ENCODE peak calls at places on chromosomes 6 and 20, in five cellular contexts. One of them, this sample, is unnamed.

GRCh38 chr6:18835976-18836375 is 448.8 kb downstream of the RNF144B start:
- DNase-seq in breast epithelium: no peak
- DNase-seq in A549: peak; percentile 15
- DNase-seq in tibial nerve: no peak
- DNase-seq in spleen: no peak
- DNase-seq in this sample: no peak

GRCh38 chr20:3046677-3047462 is 1.0 kb downstream of the MRPS26 start:
- DNase-seq in breast epithelium: no peak
- DNase-seq in A549: peak; percentile 53
- DNase-seq in tibial nerve: no peak
- DNase-seq in spleen: no peak
- DNase-seq in this sample: peak; percentile 24

GRCh38 chr6:10272591-10272990 is 142.3 kb downstream of the TFAP2A start:
- DNase-seq in breast epithelium: no peak
- DNase-seq in A549: no peak
- DNase-seq in tibial nerve: no peak
- DNase-seq in spleen: no peak
- DNase-seq in this sample: no peak

GRCh38 chr6:39913391-39913916 is 20.8 kb downstream of the MOCS1 start:
- DNase-seq in breast epithelium: no peak
- DNase-seq in A549: no peak
- DNase-seq in tibial nerve: no peak
- DNase-seq in spleen: no peak
- DNase-seq in this sample: no peak

GRCh38 chr6:42885702-42886101 is 6.3 kb downstream of the RPL7L1 start:
- DNase-seq in breast epithelium: no peak
- DNase-seq in A549: no peak
- DNase-seq in tibial nerve: no peak
- DNase-seq in spleen: no peak
- DNase-seq in this sample: no peak

GRCh38 chr20:1838479-1839279 is 56.5 kb upstream of the SIRPA start:
- DNase-seq in breast epithelium: no peak
- DNase-seq in A549: no peak
- DNase-seq in tibial nerve: no peak
- DNase-seq in spleen: no peak
- DNase-seq in this sample: no peak

GRCh38 chr6:40160826-40161225 is 226.6 kb upstream of the MOCS1 start:
- DNase-seq in breast epithelium: no peak
- DNase-seq in A549: no peak
- DNase-seq in tibial nerve: no peak
- DNase-seq in spleen: no peak
- DNase-seq in this sample: no peak

GRCh38 chr6:22349051-22349450 is 52.2 kb upstream of the PRL start:
- DNase-seq in breast epithelium: no peak
- DNase-seq in A549: no peak
- DNase-seq in tibial nerve: no peak
- DNase-seq in spleen: no peak
- DNase-seq in this sample: no peak

GRCh38 chr6:14423330-14423729 is 305.8 kb downstream of the CD83 start:
- DNase-seq in breast epithelium: no peak
- DNase-seq in A549: no peak
- DNase-seq in tibial nerve: no peak
- DNase-seq in spleen: no peak
- DNase-seq in this sample: no peak

GRCh38 chr20:17938889-17939619 is 29.5 kb downstream of the SNX5 start:
- DNase-seq in breast epithelium: no peak
- DNase-seq in A549: peak; percentile 58
- DNase-seq in tibial nerve: peak; percentile 54
- DNase-seq in spleen: peak; percentile 89
- DNase-seq in this sample: peak; percentile 55

GRCh38 chr6:11276228-11276627 is 43.8 kb upstream of the NEDD9 start:
- DNase-seq in breast epithelium: no peak
- DNase-seq in A549: no peak
- DNase-seq in tibial nerve: no peak
- DNase-seq in spleen: no peak
- DNase-seq in this sample: no peak

GRCh38 chr6:11278207-11278559 is 45.7 kb upstream of the NEDD9 start:
- DNase-seq in breast epithelium: no peak
- DNase-seq in A549: no peak
- DNase-seq in tibial nerve: no peak
- DNase-seq in spleen: no peak
- DNase-seq in this sample: no peak

GRCh38 chr6:11275598-11275997 is 43.1 kb upstream of the NEDD9 start:
- DNase-seq in breast epithelium: no peak
- DNase-seq in A549: peak; percentile 70
- DNase-seq in tibial nerve: no peak
- DNase-seq in spleen: no peak
- DNase-seq in this sample: no peak

GRCh38 chr6:11277275-11278206 is 45.1 kb upstream of the NEDD9 start:
- DNase-seq in breast epithelium: no peak
- DNase-seq in A549: peak; percentile 55
- DNase-seq in tibial nerve: no peak
- DNase-seq in spleen: no peak
- DNase-seq in this sample: peak; percentile 46

DNA sequence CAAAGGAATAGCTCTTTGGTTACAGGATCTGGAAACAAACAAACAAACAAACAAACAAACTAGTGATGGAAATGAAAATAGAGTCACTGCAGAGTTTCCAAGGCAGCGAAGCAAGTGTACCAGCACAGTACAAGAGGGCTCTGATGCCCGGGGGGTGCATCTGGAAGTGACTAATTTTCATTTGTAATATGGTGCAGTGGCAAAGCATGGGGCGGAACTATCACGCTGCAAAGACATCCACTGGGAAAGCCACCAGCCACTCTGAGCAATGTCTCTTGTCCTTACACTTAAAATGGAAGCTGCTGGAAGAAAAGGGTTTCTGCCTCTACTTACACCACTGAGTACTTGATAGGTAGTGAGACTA is 44.4 kb upstream of the NEDD9 start:
- DNase-seq in breast epithelium: no peak
- DNase-seq in A549: no peak
- DNase-seq in tibial nerve: no peak
- DNase-seq in spleen: no peak
- DNase-seq in this sample: no peak
- TF ChIP-seq POLR2A in breast epithelium: no peak
- TF ChIP-seq POLR2A in A549: no peak
- TF ChIP-seq POLR2A in tibial nerve: no peak
- TF ChIP-seq POLR2A in spleen: no peak
- TF ChIP-seq POLR2A in this sample: no peak

GRCh38 chr6:71529026-71529425 is 240.4 kb downstream of the OGFRL1 start:
- DNase-seq in breast epithelium: no peak
- DNase-seq in A549: no peak
- DNase-seq in tibial nerve: no peak
- DNase-seq in spleen: no peak
- DNase-seq in this sample: no peak

GRCh38 chr6:71524201-71524600 is 235.6 kb downstream of the OGFRL1 start:
- DNase-seq in breast epithelium: no peak
- DNase-seq in A549: no peak
- DNase-seq in tibial nerve: no peak
- DNase-seq in spleen: no peak
- DNase-seq in this sample: no peak

GRCh38 chr6:71527831-71528377 is 239.3 kb downstream of the OGFRL1 start:
- DNase-seq in breast epithelium: no peak
- DNase-seq in A549: no peak
- DNase-seq in tibial nerve: no peak
- DNase-seq in spleen: no peak
- DNase-seq in this sample: no peak

DNA sequence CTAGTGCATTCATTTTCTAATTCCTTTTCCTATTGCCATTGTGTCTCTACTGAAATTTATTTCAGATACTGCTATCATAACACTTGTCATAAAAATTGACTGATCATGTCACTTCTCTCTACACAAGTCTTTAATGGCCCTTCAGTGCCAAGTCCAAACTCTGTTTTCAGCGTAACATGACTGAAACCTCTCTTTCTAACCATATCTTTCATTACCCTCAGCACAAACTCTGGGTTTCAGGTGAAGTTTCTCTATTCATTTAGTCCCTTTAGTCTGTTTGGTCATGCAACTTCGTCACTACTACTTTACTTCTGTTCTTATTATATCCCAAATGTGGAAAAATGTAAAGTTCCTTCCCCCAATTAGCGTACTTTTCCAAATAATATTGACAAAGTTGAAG is 234.9 kb downstream of the OGFRL1 start:
- DNase-seq in breast epithelium: no peak
- DNase-seq in A549: no peak
- DNase-seq in tibial nerve: no peak
- DNase-seq in spleen: no peak
- DNase-seq in this sample: no peak
- TF ChIP-seq POLR2A in breast epithelium: no peak
- TF ChIP-seq POLR2A in A549: no peak
- TF ChIP-seq POLR2A in tibial nerve: no peak
- TF ChIP-seq POLR2A in spleen: no peak
- TF ChIP-seq POLR2A in this sample: no peak

DNA sequence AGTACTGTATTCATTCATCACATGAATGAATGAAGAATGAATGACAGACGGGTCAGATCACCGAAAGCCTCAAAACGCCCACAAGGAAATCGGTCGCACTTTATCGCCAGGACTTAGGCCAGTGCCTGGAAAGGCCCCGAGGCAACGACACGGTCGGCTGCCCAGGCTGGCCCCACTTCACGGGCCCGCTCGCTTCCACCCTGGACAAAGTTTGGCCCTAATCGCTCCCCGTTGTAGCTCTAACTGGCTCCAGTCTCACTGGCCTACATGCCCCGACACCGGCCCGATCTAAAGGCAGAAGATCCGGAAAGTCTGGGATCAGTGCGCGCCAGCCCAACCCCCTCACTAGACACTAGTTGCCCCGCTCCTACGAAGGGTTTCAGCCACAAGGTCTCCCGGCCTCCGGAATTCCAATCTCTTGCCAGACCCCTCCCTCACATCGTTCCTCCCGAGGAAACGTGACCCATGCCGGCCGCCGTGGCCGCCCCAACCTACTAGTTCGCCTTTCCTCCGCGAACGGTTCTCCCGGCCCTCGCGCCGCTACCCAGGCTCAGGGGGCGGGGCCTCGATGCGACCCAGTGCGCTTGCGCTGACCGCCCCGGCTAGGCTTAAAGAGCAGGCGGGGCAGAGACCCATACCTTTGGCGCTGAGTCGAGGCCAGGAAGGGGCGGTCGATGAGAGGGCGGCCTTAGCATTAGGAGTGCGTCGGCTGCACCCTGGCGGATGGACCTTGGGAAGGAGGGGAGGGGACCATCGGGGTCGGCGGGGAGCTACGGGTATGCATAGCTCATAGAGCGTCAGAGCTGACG is at the start of the genes GSS and MYH7B:
- DNase-seq in breast epithelium: peak; percentile 97
- DNase-seq in A549: peak; percentile 97
- DNase-seq in tibial nerve: peak; percentile 97
- DNase-seq in spleen: peak; percentile 99
- DNase-seq in this sample: peak; percentile 96
- TF ChIP-seq POLR2A in breast epithelium: peak; percentile 72
- TF ChIP-seq POLR2A in A549: peak; percentile 95
- TF ChIP-seq POLR2A in tibial nerve: peak; percentile 83
- TF ChIP-seq POLR2A in spleen: no peak
- TF ChIP-seq POLR2A in this sample: peak; percentile 79

GRCh38 chr6:33276581-33276863 is 401 bp upstream of the B3GALT4 start:
- DNase-seq in breast epithelium: no peak
- DNase-seq in A549: no peak
- DNase-seq in tibial nerve: no peak
- DNase-seq in spleen: no peak
- DNase-seq in this sample: no peak

GRCh38 chr6:33271608-33272357 is at the start of the genes RPS18 and VPS52:
- DNase-seq in breast epithelium: peak; percentile 92
- DNase-seq in A549: peak; percentile 99
- DNase-seq in tibial nerve: peak; percentile 88
- DNase-seq in spleen: peak; percentile 94
- DNase-seq in this sample: peak; percentile 96

GRCh38 chr6:33272358-33273128 is 668 bp downstream of the RPS18 start:
- DNase-seq in breast epithelium: no peak
- DNase-seq in A549: no peak
- DNase-seq in tibial nerve: no peak
- DNase-seq in spleen: no peak
- DNase-seq in this sample: no peak

GRCh38 chr6:33273129-33273923 is 1.5 kb downstream of the RPS18 start:
- DNase-seq in breast epithelium: no peak
- DNase-seq in A549: no peak
- DNase-seq in tibial nerve: no peak
- DNase-seq in spleen: no peak
- DNase-seq in this sample: no peak

GRCh38 chr6:33273924-33274902 is 2.3 kb downstream of the RPS18 start:
- DNase-seq in breast epithelium: no peak
- DNase-seq in A549: no peak
- DNase-seq in tibial nerve: no peak
- DNase-seq in spleen: no peak
- DNase-seq in this sample: no peak
- TF ChIP-seq POLR2A in breast epithelium: no peak
- TF ChIP-seq POLR2A in A549: no peak
- TF ChIP-seq POLR2A in tibial nerve: no peak
- TF ChIP-seq POLR2A in spleen: no peak
- TF ChIP-seq POLR2A in this sample: no peak

DNA sequence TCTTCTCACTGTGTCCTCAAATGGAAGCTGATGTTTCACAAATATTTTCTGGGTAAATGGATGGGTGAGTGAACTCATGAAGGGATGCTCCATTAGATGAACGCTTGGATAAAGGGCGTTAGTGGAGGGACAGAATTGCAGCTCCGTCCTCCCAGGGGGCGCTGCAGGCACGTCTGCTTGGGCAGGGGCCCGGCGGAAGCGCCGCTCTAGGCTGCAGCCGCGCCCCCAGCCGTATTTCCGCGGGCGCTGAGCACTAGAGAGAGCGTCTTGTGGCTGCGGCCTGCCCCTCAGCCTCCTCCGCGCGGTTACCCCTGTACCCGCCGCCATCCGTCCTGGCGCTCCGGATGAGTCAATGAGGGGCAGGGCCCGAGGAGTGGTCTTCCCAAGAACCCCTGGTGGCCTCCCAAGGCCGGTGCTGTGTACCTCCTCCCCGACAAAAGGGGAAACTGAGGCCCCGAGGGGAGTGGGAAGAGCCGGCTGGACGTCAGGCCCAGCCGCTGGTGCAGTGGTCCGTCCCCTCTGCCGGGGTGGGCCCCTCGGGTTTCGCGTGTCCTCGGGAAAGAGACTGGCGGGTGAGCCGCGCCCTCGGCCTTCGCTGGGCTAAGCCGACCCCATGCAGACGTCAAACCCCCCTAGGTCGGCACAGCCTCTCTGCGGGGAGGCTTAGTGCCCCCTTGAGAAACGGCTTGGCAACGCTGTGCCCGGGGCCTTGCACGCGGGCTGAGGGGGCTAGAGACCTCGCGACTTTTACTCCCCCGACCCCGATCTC is 11.5 kb upstream of the SNHG17 start:
- DNase-seq in breast epithelium: peak; percentile 88
- DNase-seq in A549: peak; percentile 95
- DNase-seq in tibial nerve: peak; percentile 79
- DNase-seq in spleen: peak; percentile 98
- DNase-seq in this sample: peak; percentile 80
- TF ChIP-seq POLR2A in breast epithelium: peak; percentile 62
- TF ChIP-seq POLR2A in A549: peak; percentile 88
- TF ChIP-seq POLR2A in tibial nerve: peak; percentile 66
- TF ChIP-seq POLR2A in spleen: peak; percentile 84
- TF ChIP-seq POLR2A in this sample: peak; percentile 52